ENCODE peak calls at places on chromosomes 11 and 22, in eight cellular contexts. One of them, this sample, is unnamed.

GRCh38 chr22:25282346-25282670 is 62.9 kb downstream of the CRYBB2 start:
- DNase-seq in fibroblast of villous mesenchyme: no peak
- DNase-seq in stimulated activated CD4-positive, alpha-beta T cell treated with anti-CD3 and anti-CD28 coated beads, Interleukin-1b, Interleukin-23, amount 100 ng/mL, for 24 hours: no peak
- DNase-seq in COR-L47: no peak
- DNase-seq in fibroblast of the aortic adventitia: no peak
- DNase-seq in uterus: no peak
- DNase-seq in ELR: no peak
- DNase-seq in HFF-Myc: no peak
- DNase-seq in this sample: no peak

GRCh38 chr22:33579448-33580093 is 340.7 kb downstream of the LARGE1 start:
- DNase-seq in fibroblast of the aortic adventitia: peak
- DNase-seq in HFF-Myc: peak
- DNase-seq in uterus: peak
- DNase-seq in fibroblast of villous mesenchyme: peak
- DNase-seq in ELR: peak
- DNase-seq in COR-L47: no peak
- DNase-seq in stimulated activated CD4-positive, alpha-beta T cell treated with anti-CD3 and anti-CD28 coated beads, Interleukin-1b, Interleukin-23, amount 100 ng/mL, for 24 hours: peak
- DNase-seq in this sample: peak

GRCh38 chr11:61603667-61604066 is 22.8 kb upstream of the SYT7 start:
- DNase-seq in ELR: no peak
- DNase-seq in fibroblast of villous mesenchyme: no peak
- DNase-seq in stimulated activated CD4-positive, alpha-beta T cell treated with anti-CD3 and anti-CD28 coated beads, Interleukin-1b, Interleukin-23, amount 100 ng/mL, for 24 hours: no peak
- DNase-seq in fibroblast of the aortic adventitia: no peak
- DNase-seq in COR-L47: no peak
- DNase-seq in uterus: no peak
- DNase-seq in HFF-Myc: no peak
- DNase-seq in this sample: no peak

GRCh38 chr22:32020117-32020516 is 22.9 kb upstream of the SLC5A1 start:
- DNase-seq in stimulated activated CD4-positive, alpha-beta T cell treated with anti-CD3 and anti-CD28 coated beads, Interleukin-1b, Interleukin-23, amount 100 ng/mL, for 24 hours: no peak
- DNase-seq in HFF-Myc: no peak
- DNase-seq in fibroblast of the aortic adventitia: peak
- DNase-seq in fibroblast of villous mesenchyme: peak
- DNase-seq in COR-L47: no peak
- DNase-seq in uterus: no peak
- DNase-seq in ELR: peak
- DNase-seq in this sample: peak

GRCh38 chr11:17720796-17721171 is 1.4 kb downstream of the MYOD1 start:
- DNase-seq in fibroblast of villous mesenchyme: no peak
- DNase-seq in fibroblast of the aortic adventitia: no peak
- DNase-seq in HFF-Myc: no peak
- DNase-seq in ELR: peak
- DNase-seq in COR-L47: no peak
- DNase-seq in stimulated activated CD4-positive, alpha-beta T cell treated with anti-CD3 and anti-CD28 coated beads, Interleukin-1b, Interleukin-23, amount 100 ng/mL, for 24 hours: no peak
- DNase-seq in uterus: no peak
- DNase-seq in this sample: peak

GRCh38 chr11:125337836-125338235 is 158.2 kb downstream of the FEZ1 start:
- DNase-seq in uterus: no peak
- DNase-seq in fibroblast of the aortic adventitia: no peak
- DNase-seq in ELR: no peak
- DNase-seq in COR-L47: no peak
- DNase-seq in HFF-Myc: no peak
- DNase-seq in fibroblast of villous mesenchyme: no peak
- DNase-seq in stimulated activated CD4-positive, alpha-beta T cell treated with anti-CD3 and anti-CD28 coated beads, Interleukin-1b, Interleukin-23, amount 100 ng/mL, for 24 hours: no peak
- DNase-seq in this sample: no peak

GRCh38 chr11:33778682-33779081 is 4.4 kb upstream of the FBXO3 start:
- DNase-seq in fibroblast of the aortic adventitia: peak
- DNase-seq in ELR: peak
- DNase-seq in fibroblast of villous mesenchyme: peak
- DNase-seq in stimulated activated CD4-positive, alpha-beta T cell treated with anti-CD3 and anti-CD28 coated beads, Interleukin-1b, Interleukin-23, amount 100 ng/mL, for 24 hours: no peak
- DNase-seq in COR-L47: no peak
- DNase-seq in HFF-Myc: peak
- DNase-seq in uterus: no peak
- DNase-seq in this sample: peak

GRCh38 chr22:32619614-32620426 is 145.2 kb downstream of the FBXO7 start:
- DNase-seq in fibroblast of villous mesenchyme: peak
- DNase-seq in stimulated activated CD4-positive, alpha-beta T cell treated with anti-CD3 and anti-CD28 coated beads, Interleukin-1b, Interleukin-23, amount 100 ng/mL, for 24 hours: no peak
- DNase-seq in fibroblast of the aortic adventitia: peak
- DNase-seq in HFF-Myc: no peak
- DNase-seq in uterus: peak
- DNase-seq in ELR: peak
- DNase-seq in COR-L47: no peak
- DNase-seq in this sample: peak

GRCh38 chr22:31286360-31287255 is 5.7 kb downstream of the PIK3IP1 start:
- DNase-seq in COR-L47: no peak
- DNase-seq in ELR: no peak
- DNase-seq in HFF-Myc: no peak
- DNase-seq in uterus: peak
- DNase-seq in fibroblast of villous mesenchyme: peak
- DNase-seq in fibroblast of the aortic adventitia: no peak
- DNase-seq in stimulated activated CD4-positive, alpha-beta T cell treated with anti-CD3 and anti-CD28 coated beads, Interleukin-1b, Interleukin-23, amount 100 ng/mL, for 24 hours: no peak
- DNase-seq in this sample: no peak

GRCh38 chr22:27101288-27101687 is 443.9 kb downstream of the MIAT start:
- DNase-seq in COR-L47: no peak
- DNase-seq in ELR: no peak
- DNase-seq in stimulated activated CD4-positive, alpha-beta T cell treated with anti-CD3 and anti-CD28 coated beads, Interleukin-1b, Interleukin-23, amount 100 ng/mL, for 24 hours: no peak
- DNase-seq in HFF-Myc: no peak
- DNase-seq in uterus: no peak
- DNase-seq in fibroblast of villous mesenchyme: no peak
- DNase-seq in fibroblast of the aortic adventitia: no peak
- DNase-seq in this sample: no peak

GRCh38 chr11:77375114-77375513 is 73.6 kb upstream of the GDPD4 start:
- DNase-seq in COR-L47: no peak
- DNase-seq in fibroblast of the aortic adventitia: peak
- DNase-seq in ELR: peak
- DNase-seq in fibroblast of villous mesenchyme: no peak
- DNase-seq in HFF-Myc: no peak
- DNase-seq in stimulated activated CD4-positive, alpha-beta T cell treated with anti-CD3 and anti-CD28 coated beads, Interleukin-1b, Interleukin-23, amount 100 ng/mL, for 24 hours: no peak
- DNase-seq in uterus: no peak
- DNase-seq in this sample: no peak

GRCh38 chr11:46374815-46375214 is 6.7 kb upstream of the MDK start:
- DNase-seq in uterus: no peak
- DNase-seq in HFF-Myc: no peak
- DNase-seq in stimulated activated CD4-positive, alpha-beta T cell treated with anti-CD3 and anti-CD28 coated beads, Interleukin-1b, Interleukin-23, amount 100 ng/mL, for 24 hours: no peak
- DNase-seq in COR-L47: no peak
- DNase-seq in fibroblast of the aortic adventitia: no peak
- DNase-seq in fibroblast of villous mesenchyme: no peak
- DNase-seq in ELR: no peak
- DNase-seq in this sample: no peak

GRCh38 chr11:17719940-17720795 is 797 bp downstream of the MYOD1 start:
- DNase-seq in HFF-Myc: no peak
- DNase-seq in fibroblast of villous mesenchyme: peak
- DNase-seq in stimulated activated CD4-positive, alpha-beta T cell treated with anti-CD3 and anti-CD28 coated beads, Interleukin-1b, Interleukin-23, amount 100 ng/mL, for 24 hours: no peak
- DNase-seq in uterus: no peak
- DNase-seq in ELR: peak
- DNase-seq in fibroblast of the aortic adventitia: no peak
- DNase-seq in COR-L47: no peak
- DNase-seq in this sample: peak

GRCh38 chr11:99952816-99953215 is 734.3 kb upstream of the ARHGAP42 start:
- DNase-seq in uterus: no peak
- DNase-seq in stimulated activated CD4-positive, alpha-beta T cell treated with anti-CD3 and anti-CD28 coated beads, Interleukin-1b, Interleukin-23, amount 100 ng/mL, for 24 hours: no peak
- DNase-seq in fibroblast of villous mesenchyme: peak
- DNase-seq in HFF-Myc: no peak
- DNase-seq in ELR: peak
- DNase-seq in COR-L47: no peak
- DNase-seq in fibroblast of the aortic adventitia: no peak
- DNase-seq in this sample: peak

GRCh38 chr22:37545703-37546435 is 14.4 kb upstream of the CDC42EP1 start:
- DNase-seq in HFF-Myc: peak
- DNase-seq in stimulated activated CD4-positive, alpha-beta T cell treated with anti-CD3 and anti-CD28 coated beads, Interleukin-1b, Interleukin-23, amount 100 ng/mL, for 24 hours: no peak
- DNase-seq in fibroblast of villous mesenchyme: peak
- DNase-seq in fibroblast of the aortic adventitia: peak
- DNase-seq in ELR: peak
- DNase-seq in COR-L47: no peak
- DNase-seq in uterus: peak
- DNase-seq in this sample: peak

GRCh38 chr11:65479184-65480145 is 19.4 kb upstream of the MALAT1 start:
- DNase-seq in fibroblast of villous mesenchyme: peak
- DNase-seq in stimulated activated CD4-positive, alpha-beta T cell treated with anti-CD3 and anti-CD28 coated beads, Interleukin-1b, Interleukin-23, amount 100 ng/mL, for 24 hours: no peak
- DNase-seq in HFF-Myc: no peak
- DNase-seq in fibroblast of the aortic adventitia: peak
- DNase-seq in COR-L47: peak
- DNase-seq in uterus: peak
- DNase-seq in ELR: peak
- DNase-seq in this sample: peak

GRCh38 chr22:39601180-39601535 is 30.6 kb downstream of the CACNA1I start:
- DNase-seq in fibroblast of the aortic adventitia: no peak
- DNase-seq in COR-L47: no peak
- DNase-seq in ELR: no peak
- DNase-seq in HFF-Myc: no peak
- DNase-seq in stimulated activated CD4-positive, alpha-beta T cell treated with anti-CD3 and anti-CD28 coated beads, Interleukin-1b, Interleukin-23, amount 100 ng/mL, for 24 hours: no peak
- DNase-seq in uterus: no peak
- DNase-seq in fibroblast of villous mesenchyme: no peak
- DNase-seq in this sample: no peak

This sample was measured in myocyte.